ENCODE peak calls at places on chromosomes 2 and 18, in six cellular contexts. M is esophagus muscularis mucosa, V is GM12892, K is GM12891, T is GM23338, N is SK-N-SH. C is an unnamed sample.

GRCh38 chr2:159091381-159091780 is 122.9 kb downstream of the TANC1 start:
- DNase-seq in M (no peak), V (no peak), K (no peak), T (no peak), N (no peak), C (no peak)

GRCh38 chr18:40935423-40935822 is 1019.6 kb upstream of the PIK3C3 start:
- DNase-seq in M (no peak), V (no peak), K (peak; percentile 17), T (peak; percentile 82), N (no peak), C (no peak)

GRCh38 chr18:45456076-45457066 is 158.9 kb upstream of the SLC14A2 start:
- DNase-seq in M (peak; percentile 29), V (no peak), K (no peak), T (no peak), N (no peak), C (no peak)

GRCh38 chr2:69449906-69450305 is 12.7 kb upstream of the NFU1 start:
- DNase-seq in M (no peak), V (no peak), K (no peak), T (no peak), N (no peak), C (no peak)

GRCh38 chr18:61991836-61992235 is 99.0 kb upstream of the RNF152 start:
- DNase-seq in M (no peak), V (no peak), K (no peak), T (no peak), N (no peak), C (no peak)

GRCh38 chr18:39909706-39910105 is 2045.3 kb upstream of the PIK3C3 start:
- DNase-seq in M (no peak), V (no peak), K (no peak), T (no peak), N (no peak), C (no peak)

GRCh38 chr18:3704556-3705162 is 254.7 kb downstream of the TGIF1 start:
- DNase-seq in M (no peak), V (no peak), K (no peak), T (no peak), N (no peak), C (no peak)

GRCh38 chr2:48248251-48248933 is 281.6 kb upstream of the STON1 start:
- DNase-seq in M (no peak), V (no peak), K (no peak), T (peak; percentile 60), N (no peak), C (no peak)

GRCh38 chr2:197434541-197435513 is at the start of gene SF3B1:
- DNase-seq in M (peak; percentile 99), V (peak; percentile 87), K (peak; percentile 79), T (peak; percentile 98), N (peak; percentile 95), C (peak; percentile 87)

GRCh38 chr2:215951558-215951957 is 61.8 kb downstream of the MREG start:
- DNase-seq in M (no peak), V (no peak), K (no peak), T (no peak), N (no peak), C (no peak)

GRCh38 chr2:55163895-55164509 is 68.1 kb downstream of the CLHC1 start:
- DNase-seq in M (peak; percentile 64), V (no peak), K (no peak), T (no peak), N (no peak), C (no peak)

GRCh38 chr18:26383454-26384270 is 157.4 kb downstream of the TAF4B start:
- DNase-seq in M (no peak), V (no peak), K (no peak), T (peak; percentile 69), N (peak; percentile 40), C (no peak)

GRCh38 chr2:118312963-118313756 is 224.9 kb downstream of the INSIG2 start:
- DNase-seq in M (peak; percentile 86), V (no peak), K (no peak), T (peak; percentile 77), N (no peak), C (no peak)

GRCh38 chr2:236687296-236687955 is 117.8 kb downstream of the ACKR3 start:
- DNase-seq in M (no peak), V (no peak), K (no peak), T (no peak), N (no peak), C (no peak)

GRCh38 chr2:201257381-201257940 is 2.9 kb upstream of the CASP8 start:
- DNase-seq in M (peak; percentile 91), V (peak; percentile 44), K (peak; percentile 27), T (no peak), N (no peak), C (no peak)

GRCh38 chr2:39541011-39541930 is 104.2 kb upstream of the MAP4K3 start:
- DNase-seq in M (peak; percentile 90), V (no peak), K (no peak), T (no peak), N (no peak), C (no peak)

GRCh38 chr18:49464718-49465598 is 4.5 kb upstream of the DYM start:
- DNase-seq in M (no peak), V (no peak), K (no peak), T (peak; percentile 89), N (no peak), C (peak; percentile 62)

GRCh38 chr2:113965644-113966043 is 75.8 kb downstream of the ACTR3 start:
- DNase-seq in M (no peak), V (no peak), K (no peak), T (peak; percentile 72), N (no peak), C (no peak)

GRCh38 chr2:18545384-18545783 is 15.1 kb downstream of the RDH14 start:
- DNase-seq in M (no peak), V (no peak), K (no peak), T (no peak), N (no peak), C (no peak)

DNA sequence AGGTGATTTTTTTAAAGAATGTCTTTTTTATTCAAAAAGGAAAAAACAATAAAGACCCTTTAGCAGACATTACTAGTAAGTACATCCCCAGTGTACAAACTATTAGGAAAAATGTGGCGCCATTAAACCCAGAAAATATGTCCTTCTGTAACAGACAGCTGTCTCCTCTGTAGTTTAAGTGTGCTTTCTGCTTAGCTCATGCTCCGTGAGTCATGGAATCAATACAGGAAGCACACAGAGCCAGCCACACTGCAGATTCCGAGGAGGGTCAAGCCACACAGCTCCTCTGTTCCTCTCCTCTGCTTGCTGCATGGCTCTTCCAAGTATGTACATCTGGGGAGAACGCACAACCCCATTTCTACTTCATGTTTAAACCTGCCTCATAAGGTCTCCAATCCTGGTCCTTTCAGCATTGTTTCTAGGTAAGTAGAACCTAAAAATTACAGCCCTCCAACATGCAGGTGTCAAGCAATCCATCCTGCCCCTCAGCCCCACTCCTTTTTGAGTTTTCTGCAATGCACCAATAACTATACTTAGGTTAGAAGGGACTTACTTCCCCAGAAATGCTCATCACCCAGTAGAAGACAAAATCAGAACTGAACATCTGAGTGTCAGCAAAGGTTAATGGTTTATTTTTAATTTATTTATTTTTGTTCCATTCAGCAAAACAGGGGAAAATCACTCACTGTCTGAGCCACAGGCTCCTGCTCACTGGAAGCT is 37.5 kb downstream of the ACVR1 start:
- DNase-seq in M (peak; percentile 86), V (no peak), K (no peak), T (peak; percentile 38), N (peak; percentile 22), C (no peak)
- TF ChIP-seq POLR2AphosphoS5 in M (no peak), V (no peak), K (no peak), T (no peak), N (no peak), C (no peak)

DNA sequence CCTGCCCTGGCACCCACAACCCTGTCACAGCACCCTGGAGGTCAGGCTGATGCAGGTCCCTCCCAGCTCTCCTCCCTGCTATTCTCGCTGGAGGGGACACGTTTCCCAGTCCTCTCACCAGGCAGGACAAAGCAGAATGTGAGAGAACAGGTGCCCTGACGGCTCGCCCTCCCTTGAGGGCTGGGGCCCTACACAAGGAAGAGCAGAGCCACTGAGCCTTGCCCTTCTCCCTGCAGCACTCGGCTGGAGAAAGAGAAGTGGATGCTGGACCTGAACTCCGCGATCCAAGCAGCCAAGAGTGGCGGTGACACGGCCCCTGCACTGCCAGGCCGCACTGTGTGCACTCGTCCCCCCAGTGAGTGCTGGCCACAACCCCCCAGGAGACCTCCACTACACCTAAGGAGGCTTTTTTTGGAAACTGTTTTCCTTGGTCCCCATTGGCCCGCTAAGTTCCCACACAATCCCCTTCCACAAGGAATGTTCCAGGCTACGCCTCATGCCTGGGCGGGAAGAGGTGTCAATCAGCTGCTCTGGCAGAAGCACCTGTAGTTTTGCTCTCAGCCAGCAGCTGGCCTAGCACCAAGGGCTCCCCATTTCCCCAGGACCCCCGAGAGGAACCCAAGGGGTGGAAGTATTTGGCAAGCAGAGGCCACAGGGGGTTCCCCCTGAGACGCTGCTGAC is 17.4 kb downstream of the STK25 start:
- DNase-seq in M (no peak), V (no peak), K (no peak), T (peak; percentile 45), N (no peak), C (no peak)
- TF ChIP-seq POLR2AphosphoS5 in M (no peak), V (no peak), K (no peak), T (no peak), N (no peak), C (no peak)

DNA sequence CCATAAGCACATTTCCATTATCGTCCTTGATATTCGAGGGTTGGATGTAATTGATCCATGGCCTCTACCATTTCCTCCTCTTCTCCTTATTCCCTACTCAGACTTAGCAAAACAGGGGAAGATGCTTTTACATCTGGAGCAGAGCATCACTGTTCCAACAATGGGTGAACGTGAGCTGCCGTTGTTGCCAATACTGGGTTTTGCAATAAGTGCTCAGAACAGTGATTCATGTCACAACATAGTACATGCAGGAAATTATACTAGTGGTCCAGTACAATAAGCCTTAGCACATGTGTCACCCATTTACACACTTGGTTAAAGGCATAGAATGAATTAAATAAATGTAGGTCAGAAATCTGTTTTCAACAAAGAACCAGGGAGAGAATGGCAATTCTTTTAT is 112.4 kb downstream of the DCC start:
- DNase-seq in M (no peak), V (no peak), K (no peak), T (no peak), N (no peak), C (no peak)
- TF ChIP-seq POLR2AphosphoS5 in M (no peak), V (no peak), K (no peak), T (no peak), N (no peak), C (no peak)

GRCh38 chr18:9562584-9562983 is 51.8 kb downstream of the PPP4R1 start:
- DNase-seq in M (no peak), V (no peak), K (no peak), T (no peak), N (no peak), C (no peak)

GRCh38 chr18:9561774-9562173 is 52.6 kb downstream of the PPP4R1 start:
- DNase-seq in M (no peak), V (no peak), K (no peak), T (no peak), N (no peak), C (no peak)

GRCh38 chr18:9559253-9559652 is 55.1 kb downstream of the PPP4R1 start:
- DNase-seq in M (no peak), V (no peak), K (no peak), T (no peak), N (no peak), C (no peak)

GRCh38 chr18:9557250-9557943 is 57.0 kb downstream of the PPP4R1 start:
- DNase-seq in M (no peak), V (no peak), K (no peak), T (no peak), N (no peak), C (no peak)

GRCh38 chr18:9558397-9559064 is 55.8 kb downstream of the PPP4R1 start:
- DNase-seq in M (no peak), V (no peak), K (no peak), T (no peak), N (no peak), C (no peak)
- TF ChIP-seq POLR2AphosphoS5 in M (no peak), V (no peak), K (no peak), T (no peak), N (no peak), C (no peak)

GRCh38 chr2:53202063-53202462 is 565.5 kb upstream of the CHAC2 start:
- DNase-seq in M (no peak), V (no peak), K (no peak), T (peak; percentile 5), N (no peak), C (no peak)
- TF ChIP-seq POLR2AphosphoS5 in M (no peak), V (no peak), K (no peak), T (no peak), N (no peak), C (no peak)